ENCODE peak calls at places on chromosomes 5 and 9, in four cellular contexts. Q is PC-9, X is sigmoid colon, E is adrenal gland. I is an unnamed sample.

GRCh38 chr5:151262532-151262931 is 9.5 kb downstream of the GM2A start:
- DNase-seq in Q (no peak), X (no peak), E (no peak), I (no peak)

GRCh38 chr5:150175536-150175935 is 9.0 kb downstream of the CDX1 start:
- DNase-seq in Q (peak; percentile 20), X (no peak), E (no peak), I (peak; percentile 71)

GRCh38 chr9:14345586-14346237 is 31.8 kb upstream of the NFIB start:
- DNase-seq in Q (no peak), X (no peak), E (no peak), I (no peak)

GRCh38 chr9:112162644-112163413 is 12.3 kb downstream of the SUSD1 start:
- DNase-seq in Q (no peak), X (no peak), E (no peak), I (no peak)

GRCh38 chr9:77021928-77022782 is 2.7 kb downstream of the FOXB2 start:
- DNase-seq in Q (no peak), X (no peak), E (no peak), I (no peak)

GRCh38 chr5:104352954-104353353 is 790.4 kb upstream of the NUDT12 start:
- DNase-seq in Q (no peak), X (no peak), E (no peak), I (no peak)

GRCh38 chr9:97980479-97980803 is 2.7 kb upstream of the ANP32B start:
- DNase-seq in Q (no peak), X (peak; percentile 83), E (no peak), I (no peak)

GRCh38 chr9:125262217-125262991 is 778 bp downstream of the GAPVD1 start:
- DNase-seq in Q (no peak), X (no peak), E (no peak), I (no peak)

GRCh38 chr5:57509501-57510260 is 27.1 kb upstream of the ACTBL2 start:
- DNase-seq in Q (no peak), X (no peak), E (no peak), I (no peak)

GRCh38 chr9:76013797-76014196 is 123.3 kb downstream of the PCSK5 start:
- DNase-seq in Q (no peak), X (no peak), E (no peak), I (no peak)

GRCh38 chr9:116342941-116343340 is 189.3 kb downstream of the PAPPA start:
- DNase-seq in Q (no peak), X (no peak), E (no peak), I (no peak)

GRCh38 chr5:38670878-38671277 is 114.4 kb upstream of the LIFR start:
- DNase-seq in Q (no peak), X (no peak), E (no peak), I (no peak)

GRCh38 chr5:171426680-171427079 is 7.2 kb downstream of the FGF18 start:
- DNase-seq in Q (no peak), X (no peak), E (no peak), I (no peak)

GRCh38 chr5:148090780-148091221 is 27.0 kb downstream of the SPINK5 start:
- DNase-seq in Q (peak; percentile 3), X (no peak), E (no peak), I (no peak)

GRCh38 chr5:146390469-146390868 is 51.8 kb downstream of the POU4F3 start:
- DNase-seq in Q (no peak), X (no peak), E (no peak), I (no peak)

GRCh38 chr9:131095666-131096489 is 453 bp upstream of the AIF1L start:
- DNase-seq in Q (no peak), X (no peak), E (no peak), I (no peak)

GRCh38 chr5:178430187-178431062 is 159.8 kb downstream of the COL23A1 start:
- DNase-seq in Q (no peak), X (no peak), E (no peak), I (peak; percentile 26)

GRCh38 chr5:68424799-68425537 is 209.4 kb downstream of the PIK3R1 start:
- DNase-seq in Q (peak; percentile 4), X (no peak), E (no peak), I (no peak)

GRCh38 chr5:95746194-95746593 is 15.1 kb downstream of the RHOBTB3 start:
- DNase-seq in Q (no peak), X (no peak), E (no peak), I (no peak)

GRCh38 chr5:425714-426113 is 17.3 kb upstream of the EXOC3 start:
- DNase-seq in Q (no peak), X (peak; percentile 35), E (no peak), I (peak; percentile 11)

GRCh38 chr9:129185991-129186390 is 7.9 kb upstream of the IER5L start:
- DNase-seq in Q (no peak), X (no peak), E (no peak), I (no peak)

GRCh38 chr5:56019306-56020272 is 24.8 kb upstream of the IL6ST start:
- DNase-seq in Q (no peak), X (no peak), E (no peak), I (no peak)

GRCh38 chr5:160165137-160166068 is 46.2 kb upstream of the PWWP2A start:
- DNase-seq in Q (peak; percentile 96), X (peak; percentile 95), E (peak; percentile 95), I (peak; percentile 100)

GRCh38 chr9:127549771-127550170 is 62.3 kb upstream of the STXBP1 start:
- DNase-seq in Q (no peak), X (no peak), E (no peak), I (no peak)
- H3K4me1 ChIP-seq in Q (peaks cover 46% of the 10 kb centered on the region), X (peaks cover 57% of the 10 kb centered on the region), E (peaks cover 31% of the 10 kb centered on the region), I (peaks cover 36% of the 10 kb centered on the region)

DNA sequence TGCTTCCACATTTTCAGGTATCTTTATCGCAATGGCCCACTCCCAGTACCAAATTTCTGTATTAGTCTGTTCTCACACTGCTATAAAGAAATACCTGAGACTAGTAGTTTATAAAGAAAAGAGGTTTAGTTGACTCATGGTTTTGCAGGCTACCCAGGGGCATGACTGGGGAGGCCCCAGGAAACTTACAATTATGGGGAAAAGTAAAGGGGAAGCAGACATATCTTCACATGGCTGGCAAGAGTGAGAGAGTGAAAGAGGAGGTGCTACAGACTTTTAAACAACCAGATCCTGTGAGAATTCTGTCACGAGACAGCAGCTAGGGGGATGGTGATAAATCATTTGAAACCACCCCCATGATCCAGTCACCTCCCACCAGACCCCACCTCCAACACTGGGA is 238.2 kb upstream of the DMAC1 start:
- DNase-seq in Q (no peak), X (no peak), E (no peak), I (no peak)
- H3K9me3 ChIP-seq in Q (no peaks in the 10 kb centered on the region), X (peaks cover 3% of the 10 kb centered on the region), E (no peaks in the 10 kb centered on the region), I (no peaks in the 10 kb centered on the region)

DNA sequence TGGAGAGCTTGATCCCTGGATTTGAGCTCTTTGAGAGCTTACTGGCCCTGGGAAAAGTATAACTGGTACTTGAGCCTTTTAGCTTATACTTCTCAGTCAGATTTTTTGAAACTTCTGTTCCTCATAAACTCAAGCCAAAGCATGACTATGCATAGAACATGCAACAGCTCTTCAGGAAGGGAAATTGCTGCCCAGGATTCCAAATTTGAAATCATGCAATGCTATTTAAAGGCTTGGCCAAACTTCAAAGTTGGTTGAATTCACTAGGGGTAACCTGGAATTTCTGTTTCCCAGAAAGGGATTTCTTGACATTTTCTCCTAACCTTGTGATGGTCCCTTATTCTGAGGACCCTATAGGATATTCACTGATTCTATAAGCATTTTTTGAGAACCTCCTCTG is 23.1 kb upstream of the ARHGAP26 start:
- DNase-seq in Q (no peak), X (no peak), E (no peak), I (no peak)
- H3K4me1 ChIP-seq in Q (peaks cover 26% of the 10 kb centered on the region), X (peaks cover 11% of the 10 kb centered on the region), E (peaks cover 7% of the 10 kb centered on the region), I (peaks cover 37% of the 10 kb centered on the region)

DNA sequence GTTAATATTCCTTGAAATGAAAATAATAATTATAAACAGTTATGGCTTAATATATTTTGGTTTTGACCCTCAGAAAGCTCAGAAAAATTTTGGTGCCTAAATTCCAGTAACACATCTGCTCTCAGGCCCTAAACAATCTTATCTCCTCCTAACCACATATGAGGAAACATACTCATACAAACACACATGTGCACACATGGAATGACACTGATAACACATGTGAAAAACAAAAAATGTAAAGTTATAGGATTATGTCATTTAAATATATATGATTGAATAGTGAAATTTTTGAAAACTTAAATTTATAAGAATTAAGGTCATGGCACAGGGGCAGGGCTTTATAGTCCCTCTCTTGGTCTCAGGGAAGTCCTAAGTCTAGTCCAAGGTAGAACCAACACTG is 127.2 kb upstream of the TRPC7 start:
- DNase-seq in Q (no peak), X (no peak), E (no peak), I (no peak)
- H3K9me3 ChIP-seq in Q (no peaks in the 10 kb centered on the region), X (no peaks in the 10 kb centered on the region), E (no peaks in the 10 kb centered on the region), I (no peaks in the 10 kb centered on the region)

GRCh38 chr5:172870807-172871431 is 36.9 kb downstream of the ERGIC1 start:
- DNase-seq in Q (no peak), X (no peak), E (no peak), I (no peak)

GRCh38 chr5:172868436-172868923 is 34.4 kb downstream of the ERGIC1 start:
- DNase-seq in Q (no peak), X (no peak), E (no peak), I (peak; percentile 75)

GRCh38 chr5:172870261-172870806 is 36.3 kb downstream of the ERGIC1 start:
- DNase-seq in Q (peak; percentile 35), X (peak; percentile 87), E (peak; percentile 72), I (peak; percentile 75)

GRCh38 chr5:172868924-172869565 is 35.0 kb downstream of the ERGIC1 start:
- DNase-seq in Q (peak; percentile 63), X (peak; percentile 98), E (peak; percentile 94), I (peak; percentile 89)

DNA sequence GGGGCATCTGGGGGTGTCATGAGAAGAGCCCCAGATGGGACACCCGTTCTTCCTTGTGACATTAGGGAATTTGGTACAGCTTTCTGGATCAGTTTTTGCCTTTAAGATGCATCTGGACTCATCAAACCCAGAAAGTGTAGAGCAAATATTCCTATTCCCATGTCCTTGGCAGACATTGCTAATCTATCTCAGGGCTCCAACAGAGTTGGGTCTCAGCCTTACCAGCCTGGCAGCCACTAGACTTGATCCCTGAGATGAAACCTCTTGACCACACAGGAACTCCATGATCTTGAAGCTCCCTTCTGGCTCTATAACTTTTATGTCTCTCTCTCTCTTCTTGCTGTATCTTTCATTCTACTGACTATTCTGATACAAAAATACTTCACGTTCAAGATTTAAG is 35.7 kb downstream of the ERGIC1 start:
- DNase-seq in Q (no peak), X (no peak), E (no peak), I (no peak)
- H3K4me1 ChIP-seq in Q (peaks cover 44% of the 10 kb centered on the region), X (peaks cover 84% of the 10 kb centered on the region), E (peaks cover 73% of the 10 kb centered on the region), I (peaks cover 74% of the 10 kb centered on the region)

DNA sequence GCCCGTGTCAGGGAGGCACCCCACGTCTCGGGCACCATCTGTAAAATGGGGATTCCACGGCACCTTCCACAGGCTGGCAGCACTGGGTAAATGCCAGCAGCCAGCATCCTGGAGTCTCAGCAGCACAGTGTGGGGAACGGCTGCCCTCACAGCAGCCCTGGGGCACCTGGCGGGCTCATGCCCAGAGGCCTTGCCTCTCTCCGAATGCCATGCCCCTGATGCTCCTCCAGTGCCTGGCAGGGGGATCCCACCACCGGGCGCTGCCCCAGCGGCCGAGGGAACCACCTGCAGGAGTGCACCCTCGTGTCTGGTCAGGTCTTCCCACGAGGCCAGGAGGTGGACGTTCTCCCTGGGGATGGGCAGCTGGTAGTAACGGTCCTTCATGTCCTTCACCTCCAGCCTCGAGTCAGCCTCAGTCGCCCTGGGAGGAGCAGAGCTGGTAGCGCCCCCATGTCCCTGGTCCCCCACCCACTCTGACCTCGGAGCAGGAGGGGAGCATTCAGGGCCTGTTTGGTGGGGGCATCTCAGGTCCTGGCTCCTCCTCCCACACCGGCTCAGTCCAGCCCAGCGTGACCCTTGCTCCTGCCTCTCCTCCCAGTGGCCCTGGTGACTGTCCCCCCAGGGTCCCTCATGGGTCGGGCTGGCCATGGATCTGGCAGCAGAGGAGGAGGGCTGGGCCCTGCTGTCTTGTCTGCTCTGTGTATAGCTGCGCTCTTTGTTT is 49.9 kb upstream of the NRARP start:
- DNase-seq in Q (no peak), X (no peak), E (no peak), I (no peak)
- H3K9me3 ChIP-seq in Q (peaks cover 1% of the 10 kb centered on the region), X (peaks cover under 1% of the 10 kb centered on the region), E (no peaks in the 10 kb centered on the region), I (peaks cover 15% of the 10 kb centered on the region)

GRCh38 chr5:59893061-59893435 is 478 bp downstream of the PDE4D start:
- DNase-seq in Q (no peak), X (no peak), E (no peak), I (no peak)

GRCh38 chr5:59897075-59897474 is 3.5 kb upstream of the PDE4D start:
- DNase-seq in Q (no peak), X (no peak), E (no peak), I (no peak)

GRCh38 chr5:59893436-59894227 is at the start of gene PDE4D:
- DNase-seq in Q (no peak), X (peak; percentile 67), E (peak; percentile 50), I (peak; percentile 20)
- H3K4me1 ChIP-seq in Q (no peaks in the 10 kb centered on the region), X (peaks cover 12% of the 10 kb centered on the region), E (no peaks in the 10 kb centered on the region), I (peaks cover 7% of the 10 kb centered on the region)